ENCODE peak calls at places on chromosomes 7 and 10, in four cellular contexts. One of them, this sample, is unnamed.

GRCh38 chr7:101519324-101520017 is 109.6 kb downstream of the MYL10 start:
- DNase-seq in fibroblast of lung: peak
- DNase-seq in NCI-H1105: no peak
- DNase-seq in tibial nerve: no peak
- DNase-seq in this sample: no peak

GRCh38 chr7:80151274-80151665 is 16.6 kb downstream of the GNAI1 start:
- DNase-seq in fibroblast of lung: peak
- DNase-seq in NCI-H1105: no peak
- DNase-seq in tibial nerve: no peak
- DNase-seq in this sample: no peak

GRCh38 chr10:71354771-71355170 is 35.7 kb downstream of the SLC29A3 start:
- DNase-seq in fibroblast of lung: no peak
- DNase-seq in NCI-H1105: no peak
- DNase-seq in tibial nerve: no peak
- DNase-seq in this sample: no peak

GRCh38 chr10:91617073-91617580 is 15.7 kb downstream of the PPP1R3C start:
- DNase-seq in fibroblast of lung: peak
- DNase-seq in NCI-H1105: no peak
- DNase-seq in tibial nerve: no peak
- DNase-seq in this sample: no peak

GRCh38 chr7:131501930-131502685 is 54.3 kb downstream of the PODXL start:
- DNase-seq in fibroblast of lung: no peak
- DNase-seq in NCI-H1105: no peak
- DNase-seq in tibial nerve: no peak
- DNase-seq in this sample: no peak

GRCh38 chr10:71349401-71349800 is 30.3 kb downstream of the SLC29A3 start:
- DNase-seq in fibroblast of lung: no peak
- DNase-seq in NCI-H1105: no peak
- DNase-seq in tibial nerve: no peak
- DNase-seq in this sample: no peak

GRCh38 chr10:22427101-22427500 is 81.8 kb downstream of the SPAG6 start:
- DNase-seq in fibroblast of lung: peak
- DNase-seq in NCI-H1105: no peak
- DNase-seq in tibial nerve: no peak
- DNase-seq in this sample: no peak

GRCh38 chr10:120415709-120416330 is 41.2 kb upstream of the PLPP4 start:
- DNase-seq in fibroblast of lung: no peak
- DNase-seq in NCI-H1105: no peak
- DNase-seq in tibial nerve: no peak
- DNase-seq in this sample: no peak

GRCh38 chr7:120052884-120053382 is 220.0 kb upstream of the KCND2 start:
- DNase-seq in fibroblast of lung: peak
- DNase-seq in NCI-H1105: no peak
- DNase-seq in tibial nerve: peak
- DNase-seq in this sample: no peak

GRCh38 chr10:57696641-57697040 is 571.1 kb downstream of the IPMK start:
- DNase-seq in fibroblast of lung: peak
- DNase-seq in NCI-H1105: no peak
- DNase-seq in tibial nerve: no peak
- DNase-seq in this sample: no peak

GRCh38 chr7:83614112-83614511 is 34.8 kb downstream of the SEMA3E start:
- DNase-seq in fibroblast of lung: peak
- DNase-seq in NCI-H1105: no peak
- DNase-seq in tibial nerve: no peak
- DNase-seq in this sample: no peak